ENCODE peak calls at places on chromosomes 6 and 20, in ten cellular contexts. One of them, this sample, is unnamed.

GRCh38 chr6:62323818-62324217 is 37.8 kb upstream of the KHDRBS2 start:
- DNase-seq in upper lobe of right lung: no peak
- DNase-seq in CD4-positive, CD25-positive, alpha-beta regulatory T cell: no peak
- DNase-seq in uterus: no peak
- DNase-seq in GM23248: no peak
- DNase-seq in lower lobe of right lung: no peak
- DNase-seq in Peyer's patch: no peak
- DNase-seq in ascending aorta: no peak
- DNase-seq in tibial nerve: no peak
- DNase-seq in PC-9: no peak
- DNase-seq in this sample: no peak

GRCh38 chr20:35568645-35569044 is 26.8 kb downstream of the ERGIC3 start:
- DNase-seq in upper lobe of right lung: peak; percentile 11
- DNase-seq in CD4-positive, CD25-positive, alpha-beta regulatory T cell: no peak
- DNase-seq in uterus: no peak
- DNase-seq in GM23248: peak; percentile 16
- DNase-seq in lower lobe of right lung: no peak
- DNase-seq in Peyer's patch: no peak
- DNase-seq in ascending aorta: no peak
- DNase-seq in tibial nerve: no peak
- DNase-seq in PC-9: peak; percentile 55
- DNase-seq in this sample: peak; percentile 9

GRCh38 chr6:144007779-144008500 is at the start of gene PLAGL1:
- DNase-seq in upper lobe of right lung: peak; percentile 84
- DNase-seq in CD4-positive, CD25-positive, alpha-beta regulatory T cell: no peak
- DNase-seq in uterus: peak; percentile 56
- DNase-seq in GM23248: peak; percentile 82
- DNase-seq in lower lobe of right lung: peak; percentile 75
- DNase-seq in Peyer's patch: peak; percentile 65
- DNase-seq in ascending aorta: peak; percentile 85
- DNase-seq in tibial nerve: peak; percentile 51
- DNase-seq in PC-9: no peak
- DNase-seq in this sample: peak; percentile 83

GRCh38 chr6:105136433-105137350 is 43.1 kb downstream of the POPDC3 start:
- DNase-seq in upper lobe of right lung: peak; percentile 74
- DNase-seq in CD4-positive, CD25-positive, alpha-beta regulatory T cell: no peak
- DNase-seq in uterus: peak; percentile 43
- DNase-seq in GM23248: peak; percentile 81
- DNase-seq in lower lobe of right lung: peak; percentile 61
- DNase-seq in Peyer's patch: peak; percentile 54
- DNase-seq in ascending aorta: peak; percentile 69
- DNase-seq in tibial nerve: peak; percentile 28
- DNase-seq in PC-9: no peak
- DNase-seq in this sample: peak; percentile 79

GRCh38 chr20:6848041-6848440 is 80.6 kb downstream of the BMP2 start:
- DNase-seq in upper lobe of right lung: no peak
- DNase-seq in CD4-positive, CD25-positive, alpha-beta regulatory T cell: no peak
- DNase-seq in uterus: no peak
- DNase-seq in GM23248: no peak
- DNase-seq in lower lobe of right lung: no peak
- DNase-seq in Peyer's patch: no peak
- DNase-seq in ascending aorta: no peak
- DNase-seq in tibial nerve: no peak
- DNase-seq in PC-9: no peak
- DNase-seq in this sample: no peak

GRCh38 chr20:18985551-18985950 is 172.0 kb downstream of the SCP2D1 start:
- DNase-seq in upper lobe of right lung: no peak
- DNase-seq in CD4-positive, CD25-positive, alpha-beta regulatory T cell: no peak
- DNase-seq in uterus: no peak
- DNase-seq in GM23248: no peak
- DNase-seq in lower lobe of right lung: no peak
- DNase-seq in Peyer's patch: no peak
- DNase-seq in ascending aorta: peak; percentile 46
- DNase-seq in tibial nerve: no peak
- DNase-seq in PC-9: no peak
- DNase-seq in this sample: no peak

GRCh38 chr6:64733433-64733832 is 973.6 kb downstream of the EYS start:
- DNase-seq in upper lobe of right lung: no peak
- DNase-seq in CD4-positive, CD25-positive, alpha-beta regulatory T cell: no peak
- DNase-seq in uterus: no peak
- DNase-seq in GM23248: no peak
- DNase-seq in lower lobe of right lung: no peak
- DNase-seq in Peyer's patch: no peak
- DNase-seq in ascending aorta: no peak
- DNase-seq in tibial nerve: no peak
- DNase-seq in PC-9: no peak
- DNase-seq in this sample: no peak

GRCh38 chr6:132252113-132252512 is 149.2 kb downstream of the MOXD1 start:
- DNase-seq in upper lobe of right lung: no peak
- DNase-seq in CD4-positive, CD25-positive, alpha-beta regulatory T cell: no peak
- DNase-seq in uterus: no peak
- DNase-seq in GM23248: no peak
- DNase-seq in lower lobe of right lung: no peak
- DNase-seq in Peyer's patch: no peak
- DNase-seq in ascending aorta: no peak
- DNase-seq in tibial nerve: no peak
- DNase-seq in PC-9: no peak
- DNase-seq in this sample: no peak

GRCh38 chr6:85797993-85798392 is 155.3 kb upstream of the SYNCRIP start:
- DNase-seq in upper lobe of right lung: no peak
- DNase-seq in CD4-positive, CD25-positive, alpha-beta regulatory T cell: no peak
- DNase-seq in uterus: no peak
- DNase-seq in GM23248: no peak
- DNase-seq in lower lobe of right lung: no peak
- DNase-seq in Peyer's patch: no peak
- DNase-seq in ascending aorta: no peak
- DNase-seq in tibial nerve: no peak
- DNase-seq in PC-9: no peak
- DNase-seq in this sample: no peak

GRCh38 chr6:28488916-28489365 is 26.7 kb downstream of the GPX6 start:
- DNase-seq in upper lobe of right lung: no peak
- DNase-seq in CD4-positive, CD25-positive, alpha-beta regulatory T cell: no peak
- DNase-seq in uterus: peak; percentile 58
- DNase-seq in GM23248: peak; percentile 65
- DNase-seq in lower lobe of right lung: no peak
- DNase-seq in Peyer's patch: no peak
- DNase-seq in ascending aorta: no peak
- DNase-seq in tibial nerve: no peak
- DNase-seq in PC-9: peak; percentile 53
- DNase-seq in this sample: no peak

GRCh38 chr6:158460602-158461092 is 99.2 kb upstream of the TMEM181 start:
- DNase-seq in upper lobe of right lung: no peak
- DNase-seq in CD4-positive, CD25-positive, alpha-beta regulatory T cell: no peak
- DNase-seq in uterus: no peak
- DNase-seq in GM23248: peak; percentile 80
- DNase-seq in lower lobe of right lung: no peak
- DNase-seq in Peyer's patch: no peak
- DNase-seq in ascending aorta: no peak
- DNase-seq in tibial nerve: no peak
- DNase-seq in PC-9: no peak
- DNase-seq in this sample: no peak

GRCh38 chr6:151215999-151216398 is 23.8 kb upstream of the AKAP12 start:
- DNase-seq in upper lobe of right lung: no peak
- DNase-seq in CD4-positive, CD25-positive, alpha-beta regulatory T cell: no peak
- DNase-seq in uterus: no peak
- DNase-seq in GM23248: no peak
- DNase-seq in lower lobe of right lung: no peak
- DNase-seq in Peyer's patch: no peak
- DNase-seq in ascending aorta: no peak
- DNase-seq in tibial nerve: no peak
- DNase-seq in PC-9: no peak
- DNase-seq in this sample: no peak

GRCh38 chr6:52513464-52513863 is 63.4 kb downstream of the TRAM2 start:
- DNase-seq in upper lobe of right lung: no peak
- DNase-seq in CD4-positive, CD25-positive, alpha-beta regulatory T cell: no peak
- DNase-seq in uterus: no peak
- DNase-seq in GM23248: no peak
- DNase-seq in lower lobe of right lung: no peak
- DNase-seq in Peyer's patch: peak; percentile 38
- DNase-seq in ascending aorta: no peak
- DNase-seq in tibial nerve: no peak
- DNase-seq in PC-9: no peak
- DNase-seq in this sample: no peak
- H3K36me3 ChIP-seq in upper lobe of right lung: peaks cover 30% of the 10 kb centered on the region
- H3K36me3 ChIP-seq in CD4-positive, CD25-positive, alpha-beta regulatory T cell: peaks cover 36% of the 10 kb centered on the region
- H3K36me3 ChIP-seq in uterus: no peaks in the 10 kb centered on the region
- H3K36me3 ChIP-seq in GM23248: peaks cover 60% of the 10 kb centered on the region
- H3K36me3 ChIP-seq in lower lobe of right lung: peaks cover 45% of the 10 kb centered on the region
- H3K36me3 ChIP-seq in Peyer's patch: peaks cover 33% of the 10 kb centered on the region
- H3K36me3 ChIP-seq in ascending aorta: peaks cover 7% of the 10 kb centered on the region
- H3K36me3 ChIP-seq in tibial nerve: peaks cover 26% of the 10 kb centered on the region
- H3K36me3 ChIP-seq in PC-9: no peaks in the 10 kb centered on the region
- H3K36me3 ChIP-seq in this sample: peaks cover 96% of the 10 kb centered on the region

GRCh38 chr6:140979642-140980091 is 1153.1 kb upstream of the GJE1 start:
- DNase-seq in upper lobe of right lung: no peak
- DNase-seq in CD4-positive, CD25-positive, alpha-beta regulatory T cell: no peak
- DNase-seq in uterus: peak; percentile 32
- DNase-seq in GM23248: peak; percentile 86
- DNase-seq in lower lobe of right lung: no peak
- DNase-seq in Peyer's patch: no peak
- DNase-seq in ascending aorta: peak; percentile 87
- DNase-seq in tibial nerve: peak; percentile 14
- DNase-seq in PC-9: no peak
- DNase-seq in this sample: no peak

GRCh38 chr6:140977425-140977824 is 1155.3 kb upstream of the GJE1 start:
- DNase-seq in upper lobe of right lung: no peak
- DNase-seq in CD4-positive, CD25-positive, alpha-beta regulatory T cell: no peak
- DNase-seq in uterus: no peak
- DNase-seq in GM23248: peak; percentile 57
- DNase-seq in lower lobe of right lung: no peak
- DNase-seq in Peyer's patch: no peak
- DNase-seq in ascending aorta: no peak
- DNase-seq in tibial nerve: no peak
- DNase-seq in PC-9: no peak
- DNase-seq in this sample: no peak

GRCh38 chr6:140985679-140986275 is 1146.9 kb upstream of the GJE1 start:
- DNase-seq in upper lobe of right lung: no peak
- DNase-seq in CD4-positive, CD25-positive, alpha-beta regulatory T cell: no peak
- DNase-seq in uterus: no peak
- DNase-seq in GM23248: no peak
- DNase-seq in lower lobe of right lung: no peak
- DNase-seq in Peyer's patch: no peak
- DNase-seq in ascending aorta: no peak
- DNase-seq in tibial nerve: no peak
- DNase-seq in PC-9: no peak
- DNase-seq in this sample: no peak

DNA sequence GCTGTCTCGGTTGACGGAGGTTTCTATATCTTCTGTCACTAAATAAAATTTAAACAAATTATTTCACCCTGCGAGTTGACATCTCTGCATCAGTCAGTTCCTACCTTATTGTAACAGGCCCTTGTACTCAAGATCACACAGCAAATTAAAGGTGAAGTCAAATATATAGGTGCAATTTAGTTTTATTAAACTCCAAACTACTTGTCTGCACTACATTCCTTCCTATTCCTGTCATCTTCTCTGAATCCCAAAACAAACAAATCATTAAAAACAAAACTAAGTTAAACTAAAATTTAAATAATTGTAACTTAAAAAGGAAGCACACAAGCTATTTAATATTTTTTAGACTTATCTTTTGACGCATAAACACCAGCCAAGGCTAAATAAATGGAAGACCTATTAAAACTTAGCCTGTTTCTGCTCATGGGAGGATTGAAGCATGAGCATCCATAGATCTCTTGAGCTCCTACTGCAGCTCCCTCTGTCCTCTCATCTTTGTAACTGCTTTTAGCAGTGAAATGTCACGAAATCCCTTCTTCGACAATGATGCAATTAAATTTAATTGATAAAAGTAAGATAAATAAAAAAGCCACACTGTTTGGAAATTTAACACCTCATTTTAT is 1152.3 kb upstream of the GJE1 start:
- DNase-seq in upper lobe of right lung: no peak
- DNase-seq in CD4-positive, CD25-positive, alpha-beta regulatory T cell: no peak
- DNase-seq in uterus: no peak
- DNase-seq in GM23248: peak; percentile 62
- DNase-seq in lower lobe of right lung: no peak
- DNase-seq in Peyer's patch: no peak
- DNase-seq in ascending aorta: no peak
- DNase-seq in tibial nerve: no peak
- DNase-seq in PC-9: no peak
- DNase-seq in this sample: no peak
- H3K27ac ChIP-seq in upper lobe of right lung: peak overlapping the region; percentile 24
- H3K27ac ChIP-seq in CD4-positive, CD25-positive, alpha-beta regulatory T cell: no peak overlapping the region
- H3K27ac ChIP-seq in uterus: peak overlapping the region; percentile 74
- H3K27ac ChIP-seq in GM23248: peak overlapping the region; percentile 81
- H3K27ac ChIP-seq in lower lobe of right lung: no peak overlapping the region
- H3K27ac ChIP-seq in Peyer's patch: no peak overlapping the region
- H3K27ac ChIP-seq in ascending aorta: peak overlapping the region; percentile 76
- H3K27ac ChIP-seq in tibial nerve: no peak overlapping the region
- H3K27ac ChIP-seq in PC-9: no peak overlapping the region
- H3K27ac ChIP-seq in this sample: no peak overlapping the region

DNA sequence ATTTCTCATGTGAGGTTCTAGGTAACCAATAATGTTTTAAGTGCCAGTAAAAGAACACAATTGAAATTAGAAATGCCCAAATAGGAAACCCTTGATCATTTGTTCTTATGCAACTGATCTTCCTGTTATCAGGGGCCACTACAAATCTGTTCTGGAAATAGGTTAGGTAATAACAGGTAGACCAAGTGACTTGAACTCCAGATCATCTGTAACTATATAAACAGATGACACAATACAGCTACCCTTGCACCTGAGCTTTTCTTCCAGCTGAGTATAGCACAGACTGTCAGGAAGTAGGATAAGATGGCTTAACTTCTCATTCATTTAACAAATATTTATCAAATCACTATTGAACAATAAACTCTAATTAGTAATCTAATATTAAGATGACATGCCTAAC is 52.5 kb downstream of the MAN1A1 start:
- DNase-seq in upper lobe of right lung: no peak
- DNase-seq in CD4-positive, CD25-positive, alpha-beta regulatory T cell: no peak
- DNase-seq in uterus: no peak
- DNase-seq in GM23248: no peak
- DNase-seq in lower lobe of right lung: no peak
- DNase-seq in Peyer's patch: no peak
- DNase-seq in ascending aorta: no peak
- DNase-seq in tibial nerve: no peak
- DNase-seq in PC-9: no peak
- DNase-seq in this sample: no peak
- H3K36me3 ChIP-seq in upper lobe of right lung: peaks cover 10% of the 10 kb centered on the region
- H3K36me3 ChIP-seq in CD4-positive, CD25-positive, alpha-beta regulatory T cell: peaks cover 5% of the 10 kb centered on the region
- H3K36me3 ChIP-seq in uterus: no peaks in the 10 kb centered on the region
- H3K36me3 ChIP-seq in GM23248: no peaks in the 10 kb centered on the region
- H3K36me3 ChIP-seq in lower lobe of right lung: peaks cover 18% of the 10 kb centered on the region
- H3K36me3 ChIP-seq in Peyer's patch: peaks cover 5% of the 10 kb centered on the region
- H3K36me3 ChIP-seq in ascending aorta: no peaks in the 10 kb centered on the region
- H3K36me3 ChIP-seq in tibial nerve: peaks cover 19% of the 10 kb centered on the region
- H3K36me3 ChIP-seq in PC-9: no peaks in the 10 kb centered on the region
- H3K36me3 ChIP-seq in this sample: peaks cover 27% of the 10 kb centered on the region

DNA sequence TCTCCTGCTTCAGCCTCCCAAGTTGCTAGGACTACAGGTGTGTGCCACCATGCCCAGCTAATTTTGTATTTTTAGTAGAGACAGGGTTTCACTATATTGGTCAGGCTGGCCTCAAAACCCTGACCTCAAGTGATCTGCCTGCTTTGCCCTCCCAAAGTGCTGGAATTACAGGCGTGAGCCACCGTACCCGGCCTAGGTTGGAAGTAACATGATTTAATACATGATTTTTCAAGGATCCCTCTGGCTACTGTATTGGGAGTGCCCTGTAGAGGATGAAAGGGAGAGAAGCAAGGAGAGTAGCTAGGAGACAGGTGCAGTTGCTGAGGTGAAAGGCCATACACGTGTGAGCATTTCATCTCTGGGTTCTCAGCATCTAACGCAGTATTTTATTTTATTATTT is 2.6 kb upstream of the NCOA3 start:
- DNase-seq in upper lobe of right lung: no peak
- DNase-seq in CD4-positive, CD25-positive, alpha-beta regulatory T cell: no peak
- DNase-seq in uterus: no peak
- DNase-seq in GM23248: no peak
- DNase-seq in lower lobe of right lung: no peak
- DNase-seq in Peyer's patch: peak; percentile 29
- DNase-seq in ascending aorta: no peak
- DNase-seq in tibial nerve: no peak
- DNase-seq in PC-9: no peak
- DNase-seq in this sample: no peak
- H3K27ac ChIP-seq in upper lobe of right lung: no peak overlapping the region
- H3K27ac ChIP-seq in CD4-positive, CD25-positive, alpha-beta regulatory T cell: no peak overlapping the region
- H3K27ac ChIP-seq in uterus: no peak overlapping the region
- H3K27ac ChIP-seq in GM23248: no peak overlapping the region
- H3K27ac ChIP-seq in lower lobe of right lung: no peak overlapping the region
- H3K27ac ChIP-seq in Peyer's patch: no peak overlapping the region
- H3K27ac ChIP-seq in ascending aorta: no peak overlapping the region
- H3K27ac ChIP-seq in tibial nerve: no peak overlapping the region
- H3K27ac ChIP-seq in PC-9: no peak overlapping the region
- H3K27ac ChIP-seq in this sample: no peak overlapping the region